ENCODE peak calls at places on chromosomes 1 and 21, in eight cellular contexts. One of them, this sample, is unnamed. For H3K4me1, the result is how much of the 10 kb centered on the place peaks cover.

GRCh38 chr1:6584126-6585080 is 4.6 kb downstream of the ZBTB48 start:
- DNase-seq in heart right ventricle: no peak
- DNase-seq in right atrium auricular region: no peak
- DNase-seq in GM12878: no peak
- DNase-seq in fibroblast of lung: no peak
- DNase-seq in suprapubic skin: no peak
- DNase-seq in Peyer's patch: no peak
- DNase-seq in stomach: no peak
- DNase-seq in this sample: no peak

GRCh38 chr1:24847995-24848857 is 81.8 kb downstream of the RUNX3 start:
- DNase-seq in suprapubic skin: peak
- DNase-seq in Peyer's patch: peak
- DNase-seq in GM12878: peak
- DNase-seq in stomach: peak
- DNase-seq in heart right ventricle: peak
- DNase-seq in right atrium auricular region: peak
- DNase-seq in fibroblast of lung: peak
- DNase-seq in this sample: peak

GRCh38 chr1:173481195-173481772 is 4.1 kb downstream of the PRDX6 start:
- DNase-seq in suprapubic skin: no peak
- DNase-seq in fibroblast of lung: no peak
- DNase-seq in Peyer's patch: no peak
- DNase-seq in stomach: no peak
- DNase-seq in GM12878: no peak
- DNase-seq in right atrium auricular region: no peak
- DNase-seq in heart right ventricle: peak
- DNase-seq in this sample: no peak

GRCh38 chr1:29249170-29249691 is 12.9 kb downstream of the PTPRU start:
- DNase-seq in right atrium auricular region: no peak
- DNase-seq in Peyer's patch: no peak
- DNase-seq in heart right ventricle: no peak
- DNase-seq in fibroblast of lung: peak
- DNase-seq in stomach: no peak
- DNase-seq in GM12878: no peak
- DNase-seq in suprapubic skin: no peak
- DNase-seq in this sample: no peak

GRCh38 chr1:204357551-204357950 is 2.2 kb downstream of the PLEKHA6 start:
- DNase-seq in heart right ventricle: peak
- DNase-seq in stomach: peak
- DNase-seq in fibroblast of lung: no peak
- DNase-seq in GM12878: no peak
- DNase-seq in Peyer's patch: no peak
- DNase-seq in suprapubic skin: no peak
- DNase-seq in right atrium auricular region: peak
- DNase-seq in this sample: no peak

GRCh38 chr1:50421366-50421748 is 1.9 kb downstream of the DMRTA2 start:
- DNase-seq in fibroblast of lung: no peak
- DNase-seq in GM12878: no peak
- DNase-seq in suprapubic skin: no peak
- DNase-seq in Peyer's patch: no peak
- DNase-seq in stomach: no peak
- DNase-seq in right atrium auricular region: no peak
- DNase-seq in heart right ventricle: no peak
- DNase-seq in this sample: no peak

GRCh38 chr1:54407957-54408700 is 1.9 kb upstream of the SSBP3 start:
- DNase-seq in fibroblast of lung: peak
- DNase-seq in suprapubic skin: no peak
- DNase-seq in heart right ventricle: no peak
- DNase-seq in GM12878: no peak
- DNase-seq in stomach: no peak
- DNase-seq in right atrium auricular region: no peak
- DNase-seq in Peyer's patch: no peak
- DNase-seq in this sample: no peak

GRCh38 chr1:22704440-22705067 is 6.1 kb upstream of the EPHB2 start:
- DNase-seq in GM12878: no peak
- DNase-seq in fibroblast of lung: peak
- DNase-seq in Peyer's patch: peak
- DNase-seq in stomach: peak
- DNase-seq in heart right ventricle: peak
- DNase-seq in suprapubic skin: peak
- DNase-seq in right atrium auricular region: peak
- DNase-seq in this sample: peak

GRCh38 chr1:205488074-205488723 is 16.3 kb upstream of the CDK18 start:
- DNase-seq in right atrium auricular region: no peak
- DNase-seq in heart right ventricle: no peak
- DNase-seq in suprapubic skin: no peak
- DNase-seq in GM12878: no peak
- DNase-seq in fibroblast of lung: peak
- DNase-seq in Peyer's patch: peak
- DNase-seq in stomach: peak
- DNase-seq in this sample: peak

GRCh38 chr1:29196863-29197589 is 15.3 kb upstream of the SRSF4 start:
- DNase-seq in heart right ventricle: no peak
- DNase-seq in stomach: no peak
- DNase-seq in Peyer's patch: no peak
- DNase-seq in GM12878: no peak
- DNase-seq in suprapubic skin: no peak
- DNase-seq in fibroblast of lung: peak
- DNase-seq in right atrium auricular region: no peak
- DNase-seq in this sample: no peak

GRCh38 chr1:153968000-153968363 is 280 bp downstream of the CREB3L4 start:
- DNase-seq in Peyer's patch: peak
- DNase-seq in suprapubic skin: peak
- DNase-seq in stomach: peak
- DNase-seq in right atrium auricular region: no peak
- DNase-seq in GM12878: no peak
- DNase-seq in heart right ventricle: no peak
- DNase-seq in fibroblast of lung: no peak
- DNase-seq in this sample: no peak

GRCh38 chr1:119080586-119080985 is 59.9 kb downstream of the WARS2 start:
- DNase-seq in stomach: no peak
- DNase-seq in fibroblast of lung: peak
- DNase-seq in right atrium auricular region: no peak
- DNase-seq in heart right ventricle: no peak
- DNase-seq in GM12878: no peak
- DNase-seq in suprapubic skin: peak
- DNase-seq in Peyer's patch: no peak
- DNase-seq in this sample: no peak

GRCh38 chr1:13469343-13469742 is 44.5 kb downstream of the LRRC38 start:
- DNase-seq in right atrium auricular region: no peak
- DNase-seq in stomach: no peak
- DNase-seq in Peyer's patch: no peak
- DNase-seq in fibroblast of lung: no peak
- DNase-seq in GM12878: no peak
- DNase-seq in suprapubic skin: no peak
- DNase-seq in heart right ventricle: no peak
- DNase-seq in this sample: no peak

GRCh38 chr1:114554577-114554976 is 26.8 kb downstream of the BCAS2 start:
- DNase-seq in fibroblast of lung: no peak
- DNase-seq in heart right ventricle: no peak
- DNase-seq in suprapubic skin: no peak
- DNase-seq in right atrium auricular region: no peak
- DNase-seq in GM12878: no peak
- DNase-seq in stomach: no peak
- DNase-seq in Peyer's patch: no peak
- DNase-seq in this sample: no peak

GRCh38 chr1:52552236-52552504 is 722 bp downstream of the TUT4 start:
- DNase-seq in heart right ventricle: no peak
- DNase-seq in suprapubic skin: peak
- DNase-seq in GM12878: no peak
- DNase-seq in Peyer's patch: peak
- DNase-seq in right atrium auricular region: no peak
- DNase-seq in stomach: peak
- DNase-seq in fibroblast of lung: peak
- DNase-seq in this sample: peak

GRCh38 chr1:18735369-18735997 is 104.8 kb downstream of the PAX7 start:
- DNase-seq in Peyer's patch: no peak
- DNase-seq in stomach: no peak
- DNase-seq in suprapubic skin: no peak
- DNase-seq in GM12878: no peak
- DNase-seq in fibroblast of lung: no peak
- DNase-seq in right atrium auricular region: no peak
- DNase-seq in heart right ventricle: no peak
- DNase-seq in this sample: no peak

GRCh38 chr1:214476958-214477870 is 74.2 kb downstream of the PTPN14 start:
- DNase-seq in right atrium auricular region: no peak
- DNase-seq in stomach: no peak
- DNase-seq in Peyer's patch: no peak
- DNase-seq in heart right ventricle: no peak
- DNase-seq in fibroblast of lung: peak
- DNase-seq in GM12878: no peak
- DNase-seq in suprapubic skin: no peak
- DNase-seq in this sample: no peak

GRCh38 chr1:172429324-172430127 is 9.0 kb downstream of the C1orf105 start:
- DNase-seq in heart right ventricle: no peak
- DNase-seq in suprapubic skin: no peak
- DNase-seq in right atrium auricular region: no peak
- DNase-seq in stomach: peak
- DNase-seq in fibroblast of lung: peak
- DNase-seq in Peyer's patch: peak
- DNase-seq in GM12878: peak
- DNase-seq in this sample: no peak

GRCh38 chr1:31127266-31127665 is 61.7 kb upstream of the PUM1 start:
- DNase-seq in stomach: no peak
- DNase-seq in suprapubic skin: no peak
- DNase-seq in fibroblast of lung: peak
- DNase-seq in right atrium auricular region: no peak
- DNase-seq in heart right ventricle: no peak
- DNase-seq in Peyer's patch: no peak
- DNase-seq in GM12878: no peak
- DNase-seq in this sample: no peak

DNA sequence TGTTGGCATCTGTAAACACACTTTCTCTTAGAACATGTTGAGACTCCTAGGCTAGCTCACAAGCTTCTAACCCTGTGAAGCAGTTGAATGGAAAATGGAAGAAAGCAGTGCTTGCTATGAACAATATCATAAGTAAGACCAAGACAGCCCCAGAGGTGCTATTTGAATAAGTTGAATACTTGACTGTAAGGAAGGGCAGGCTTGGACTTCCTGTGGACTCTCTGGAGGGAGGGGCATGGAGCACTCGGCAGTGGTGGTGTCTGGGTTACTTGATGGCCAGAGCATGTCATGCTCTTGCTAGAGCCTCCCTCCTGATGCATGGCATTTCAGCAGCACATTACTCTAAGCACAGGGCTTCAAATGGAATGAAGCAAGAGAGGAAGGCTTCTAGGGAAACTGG is 60.0 kb downstream of the MRPS6 start:
- DNase-seq in stomach: no peak
- DNase-seq in heart right ventricle: no peak
- DNase-seq in GM12878: no peak
- DNase-seq in right atrium auricular region: no peak
- DNase-seq in Peyer's patch: no peak
- DNase-seq in suprapubic skin: no peak
- DNase-seq in fibroblast of lung: no peak
- DNase-seq in this sample: no peak
- H3K4me1 ChIP-seq in stomach: under half
- H3K4me1 ChIP-seq in heart right ventricle: half or more
- H3K4me1 ChIP-seq in GM12878: under half
- H3K4me1 ChIP-seq in right atrium auricular region: half or more
- H3K4me1 ChIP-seq in Peyer's patch: under half
- H3K4me1 ChIP-seq in suprapubic skin: under half
- H3K4me1 ChIP-seq in fibroblast of lung: under half
- H3K4me1 ChIP-seq in this sample: half or more

GRCh38 chr1:163298340-163298739 is 23.4 kb upstream of the NUF2 start:
- DNase-seq in fibroblast of lung: no peak
- DNase-seq in Peyer's patch: no peak
- DNase-seq in right atrium auricular region: no peak
- DNase-seq in GM12878: no peak
- DNase-seq in suprapubic skin: no peak
- DNase-seq in heart right ventricle: no peak
- DNase-seq in stomach: no peak
- DNase-seq in this sample: no peak

GRCh38 chr1:163307479-163308171 is 14.1 kb upstream of the NUF2 start:
- DNase-seq in Peyer's patch: no peak
- DNase-seq in suprapubic skin: no peak
- DNase-seq in GM12878: no peak
- DNase-seq in heart right ventricle: no peak
- DNase-seq in stomach: no peak
- DNase-seq in fibroblast of lung: peak
- DNase-seq in right atrium auricular region: no peak
- DNase-seq in this sample: no peak

GRCh38 chr1:163308811-163309210 is 12.9 kb upstream of the NUF2 start:
- DNase-seq in heart right ventricle: no peak
- DNase-seq in suprapubic skin: no peak
- DNase-seq in stomach: no peak
- DNase-seq in right atrium auricular region: no peak
- DNase-seq in Peyer's patch: no peak
- DNase-seq in fibroblast of lung: peak
- DNase-seq in GM12878: no peak
- DNase-seq in this sample: no peak

GRCh38 chr1:163300569-163300968 is 21.2 kb upstream of the NUF2 start:
- DNase-seq in right atrium auricular region: no peak
- DNase-seq in heart right ventricle: no peak
- DNase-seq in suprapubic skin: no peak
- DNase-seq in GM12878: no peak
- DNase-seq in fibroblast of lung: no peak
- DNase-seq in stomach: no peak
- DNase-seq in Peyer's patch: no peak
- DNase-seq in this sample: no peak

GRCh38 chr1:163303561-163303960 is 18.2 kb upstream of the NUF2 start:
- DNase-seq in stomach: no peak
- DNase-seq in heart right ventricle: no peak
- DNase-seq in right atrium auricular region: no peak
- DNase-seq in Peyer's patch: no peak
- DNase-seq in fibroblast of lung: no peak
- DNase-seq in suprapubic skin: no peak
- DNase-seq in GM12878: no peak
- DNase-seq in this sample: no peak
- TF ChIP-seq CTCF in stomach: no peak
- TF ChIP-seq CTCF in heart right ventricle: no peak
- TF ChIP-seq CTCF in right atrium auricular region: no peak
- TF ChIP-seq CTCF in Peyer's patch: no peak
- TF ChIP-seq CTCF in fibroblast of lung: no peak
- TF ChIP-seq CTCF in suprapubic skin: no peak
- TF ChIP-seq CTCF in GM12878: no peak
- TF ChIP-seq CTCF in this sample: no peak

GRCh38 chr1:40899230-40899870 is 37.2 kb upstream of the CITED4 start:
- DNase-seq in right atrium auricular region: no peak
- DNase-seq in GM12878: no peak
- DNase-seq in Peyer's patch: no peak
- DNase-seq in fibroblast of lung: no peak
- DNase-seq in heart right ventricle: no peak
- DNase-seq in suprapubic skin: no peak
- DNase-seq in stomach: peak
- DNase-seq in this sample: no peak
- H3K4me1 ChIP-seq in right atrium auricular region: under half
- H3K4me1 ChIP-seq in GM12878: under half
- H3K4me1 ChIP-seq in Peyer's patch: under half
- H3K4me1 ChIP-seq in fibroblast of lung: under half
- H3K4me1 ChIP-seq in heart right ventricle: under half
- H3K4me1 ChIP-seq in suprapubic skin: under half
- H3K4me1 ChIP-seq in stomach: under half
- H3K4me1 ChIP-seq in this sample: under half

DNA sequence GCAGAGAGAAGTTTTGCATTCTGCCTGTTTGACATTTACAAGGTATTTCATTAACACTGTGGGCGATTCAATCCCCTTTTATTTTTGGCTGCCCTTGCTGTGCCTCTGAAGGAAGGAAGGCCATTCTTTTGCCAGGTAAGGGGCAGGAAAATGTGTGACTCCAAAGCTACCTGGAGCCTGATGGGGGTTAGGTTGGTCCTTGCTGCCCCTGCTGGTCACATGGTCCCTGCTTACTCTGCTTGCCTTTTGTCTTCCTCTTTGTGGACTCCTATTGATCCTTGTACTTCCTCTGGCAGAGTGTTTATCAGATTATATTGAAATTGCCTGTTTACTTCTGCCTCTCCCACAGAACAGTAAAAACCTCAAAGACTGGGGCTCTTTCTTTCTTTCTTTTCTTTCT is 65.7 kb downstream of the ST6GALNAC3 start:
- DNase-seq in heart right ventricle: no peak
- DNase-seq in Peyer's patch: no peak
- DNase-seq in stomach: no peak
- DNase-seq in GM12878: no peak
- DNase-seq in fibroblast of lung: no peak
- DNase-seq in suprapubic skin: no peak
- DNase-seq in right atrium auricular region: no peak
- DNase-seq in this sample: no peak
- TF ChIP-seq CTCF in heart right ventricle: no peak
- TF ChIP-seq CTCF in Peyer's patch: no peak
- TF ChIP-seq CTCF in stomach: no peak
- TF ChIP-seq CTCF in GM12878: no peak
- TF ChIP-seq CTCF in fibroblast of lung: no peak
- TF ChIP-seq CTCF in suprapubic skin: no peak
- TF ChIP-seq CTCF in right atrium auricular region: no peak
- TF ChIP-seq CTCF in this sample: no peak